ENCODE peak calls at places on chromosomes 4 and X, in five cellular contexts. Z is ovary; C is naive thymus-derived CD4-positive, alpha-beta T cell; H is colonic mucosa; U is left lung. M is an unnamed sample. For H3K4me1, the result is how much of the 10 kb centered on the place peaks cover.

GRCh38 chr4:23033796-23034195 is 341.1 kb downstream of the GBA3 start:
- DNase-seq in Z (no peak), C (no peak), H (no peak), U (no peak), M (no peak)

GRCh38 chr4:67704843-67705242 is 3.9 kb upstream of the UBA6 start:
- DNase-seq in Z (no peak), C (no peak), H (no peak), U (no peak), M (no peak)

GRCh38 chr4:59540311-59540710 is 1659.8 kb upstream of the ADGRL3 start:
- DNase-seq in Z (no peak), C (no peak), H (no peak), U (no peak), M (no peak)

GRCh38 chr4:67035501-67035900 is 509.8 kb downstream of the CENPC start:
- DNase-seq in Z (no peak), C (no peak), H (no peak), U (no peak), M (no peak)

GRCh38 chr4:4671774-4672349 is 130.0 kb upstream of the STX18 start:
- DNase-seq in Z (no peak), C (no peak), H (no peak), U (no peak), M (no peak)

GRCh38 chr4:168604496-168605373 is 107.9 kb downstream of the PALLD start:
- DNase-seq in Z (no peak), C (no peak), H (no peak), U (no peak), M (no peak)

GRCh38 chrX:46444011-46444410 is 101.2 kb downstream of the ZNF674 start:
- DNase-seq in Z (no peak), C (no peak), H (no peak), U (no peak), M (no peak)

GRCh38 chrX:40106677-40107290 is 9.0 kb upstream of the BCOR start:
- DNase-seq in Z (no peak), C (no peak), H (no peak), U (no peak), M (no peak)

GRCh38 chr4:133320576-133321170 is 171.6 kb downstream of the PCDH10 start:
- DNase-seq in Z (no peak), C (no peak), H (no peak), U (no peak), M (no peak)

GRCh38 chr4:127643791-127644190 is 11.0 kb downstream of the INTU start:
- DNase-seq in Z (no peak), C (no peak), H (no peak), U (no peak), M (no peak)

GRCh38 chr4:82718067-82718935 is 80.3 kb downstream of the SCD5 start:
- DNase-seq in Z (peak), C (no peak), H (no peak), U (no peak), M (no peak)

GRCh38 chrX:31497086-31497485 is 425.2 kb upstream of the FTHL17 start:
- DNase-seq in Z (no peak), C (no peak), H (no peak), U (no peak), M (no peak)

GRCh38 chr4:38948551-38948950 is 80.9 kb downstream of the FAM114A1 start:
- DNase-seq in Z (peak), C (no peak), H (no peak), U (no peak), M (peak)

GRCh38 chr4:19711871-19712270 is 539.8 kb upstream of the SLIT2 start:
- DNase-seq in Z (no peak), C (no peak), H (no peak), U (no peak), M (no peak)

GRCh38 chr4:76708986-76709385 is 189.0 kb downstream of the SOWAHB start:
- DNase-seq in Z (no peak), C (no peak), H (no peak), U (no peak), M (no peak)

GRCh38 chr4:69071286-69071685 is 25.0 kb upstream of the UGT2B7 start:
- DNase-seq in Z (no peak), C (no peak), H (no peak), U (no peak), M (no peak)

GRCh38 chr4:39114436-39114835 is 52.4 kb downstream of the KLHL5 start:
- DNase-seq in Z (no peak), C (no peak), H (no peak), U (no peak), M (no peak)

GRCh38 chrX:12906392-12906791 is at the start of gene TLR8:
- DNase-seq in Z (no peak), C (no peak), H (no peak), U (no peak), M (no peak)

GRCh38 chrX:23271011-23271410 is 63.6 kb upstream of the PTCHD1 start:
- DNase-seq in Z (no peak), C (no peak), H (no peak), U (no peak), M (no peak)

GRCh38 chr4:22338806-22339205 is 177.1 kb downstream of the ADGRA3 start:
- DNase-seq in Z (no peak), C (no peak), H (no peak), U (no peak), M (no peak)

GRCh38 chr4:149291463-149291862 is 524.2 kb downstream of the IQCM start:
- DNase-seq in Z (no peak), C (no peak), H (no peak), U (no peak), M (peak)
- H3K4me1 ChIP-seq in Z (under half), C (under half), H (under half), U (under half), M (under half)

DNA sequence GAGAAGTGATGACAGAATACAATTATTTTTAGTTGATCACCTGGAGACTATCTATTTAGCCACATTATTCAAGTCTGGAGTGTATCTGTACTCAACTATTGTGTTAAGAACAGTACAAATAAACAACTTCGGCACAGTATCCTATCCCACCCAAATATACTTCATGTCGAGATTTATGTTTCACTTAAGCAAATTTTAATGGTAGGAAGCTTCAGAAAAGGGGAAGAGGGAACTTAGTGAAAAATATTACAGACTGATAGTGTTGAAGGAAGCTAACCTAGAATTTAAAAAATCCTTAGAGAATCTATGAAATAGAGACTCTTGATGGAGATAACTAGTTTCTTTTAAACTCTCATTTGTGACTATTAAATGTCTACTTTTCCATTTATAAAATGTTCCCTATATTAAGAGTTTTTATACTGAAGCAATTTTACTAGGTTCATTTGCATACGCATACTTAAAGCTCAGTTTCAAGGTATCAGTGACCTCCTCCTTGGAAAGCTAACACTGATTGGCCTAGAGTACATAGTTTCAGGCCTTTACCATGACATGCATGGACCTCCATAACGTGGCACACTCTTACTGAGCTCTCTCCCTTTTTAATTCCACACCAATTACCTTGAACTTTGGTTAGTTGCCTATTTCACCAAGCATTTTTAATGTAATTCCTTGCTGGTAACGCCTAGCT is 197.7 kb downstream of the CAMK2D start:
- DNase-seq in Z (no peak), C (no peak), H (no peak), U (no peak), M (no peak)
- H3K4me1 ChIP-seq in Z (under half), C (under half), H (under half), U (under half), M (under half)

GRCh38 chr4:87918314-87919058 is 57.0 kb upstream of the SPP1 start:
- DNase-seq in Z (no peak), C (no peak), H (no peak), U (no peak), M (no peak)
- H3K4me1 ChIP-seq in Z (under half), C (under half), H (under half), U (under half), M (under half)

GRCh38 chrX:85203461-85203970 is 40.1 kb downstream of the SATL1 start:
- DNase-seq in Z (no peak), C (no peak), H (no peak), U (no peak), M (no peak)
- H3K4me1 ChIP-seq in Z (under half), C (under half), H (under half), U (under half), M (under half)

DNA sequence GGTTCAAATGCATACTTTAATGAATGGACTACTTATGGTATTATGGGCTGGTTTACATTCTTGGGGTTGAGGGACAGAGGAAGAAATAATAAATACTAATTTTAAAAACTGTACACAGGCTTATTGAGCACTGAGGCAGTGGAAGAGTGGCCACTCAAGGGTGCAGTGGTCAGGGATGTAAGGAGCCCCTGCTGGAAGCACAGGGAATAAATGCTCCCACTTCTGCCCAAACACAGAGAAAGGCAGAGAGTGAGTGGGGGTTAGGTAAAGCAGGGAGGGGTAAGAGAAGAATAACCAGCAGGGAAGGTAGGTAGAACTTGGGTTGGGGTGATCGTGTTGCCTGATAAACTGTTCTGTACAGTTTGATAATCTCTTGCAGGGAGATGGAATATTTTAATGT is 60.0 kb downstream of the GAB1 start:
- DNase-seq in Z (no peak), C (no peak), H (no peak), U (no peak), M (no peak)
- H3K4me1 ChIP-seq in Z (under half), C (under half), H (under half), U (under half), M (under half)

DNA sequence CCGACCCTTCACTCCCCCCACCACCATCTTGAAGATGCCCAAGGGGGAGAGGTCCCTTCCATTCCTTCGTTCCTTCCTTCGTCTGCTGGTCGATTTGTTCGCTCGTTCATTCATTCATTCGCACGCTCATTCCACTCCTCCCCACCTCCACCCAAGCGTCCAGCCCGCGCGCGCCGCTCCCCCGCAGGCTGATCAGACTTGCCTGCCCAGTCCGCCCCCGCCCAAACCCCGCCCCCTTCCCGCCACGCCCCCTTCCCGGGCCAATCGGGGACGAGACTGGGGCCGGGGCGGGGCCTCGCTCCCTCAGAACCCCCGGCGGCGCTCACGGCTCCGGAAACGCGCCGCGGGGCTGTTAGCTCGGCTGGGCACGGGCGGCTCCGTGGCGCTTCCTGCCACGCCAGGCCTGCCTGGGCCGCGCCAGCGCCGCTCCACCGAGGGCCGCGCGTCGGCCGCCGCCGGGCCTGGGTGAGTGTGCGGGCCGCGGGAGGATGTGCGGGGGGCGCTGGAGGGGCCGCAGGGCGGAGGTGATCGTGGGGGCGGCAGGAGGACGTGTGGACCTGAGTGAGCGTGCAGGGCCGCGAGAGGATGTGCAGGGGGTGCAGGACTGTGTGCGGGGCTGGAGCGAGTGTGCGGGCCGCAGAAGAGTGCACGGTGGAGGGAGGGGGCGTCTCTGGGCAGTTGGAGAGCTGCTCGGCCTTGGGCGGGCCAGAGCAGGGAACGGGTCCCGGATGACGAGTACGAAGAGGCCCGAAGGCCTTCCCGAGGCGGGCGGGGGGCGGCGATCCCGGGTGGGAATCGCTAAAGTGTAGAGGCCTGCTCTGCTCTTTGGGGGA is at the start of gene ZNF275:
- DNase-seq in Z (peak), C (peak), H (peak), U (peak), M (peak)
- H3K4me1 ChIP-seq in Z (under half), C (under half), H (under half), U (under half), M (under half)

M was measured in transverse colon.